ENCODE peak calls at places on chromosomes 3 and 15, in four cellular contexts. U is cardiac fibroblast, G is trophoblast cell, Q is A549. F is an unnamed sample.

GRCh38 chr3:11606865-11607440 is 36.8 kb downstream of the VGLL4 start:
- DNase-seq in U (no peak), G (no peak), Q (no peak), F (no peak)

GRCh38 chr15:42728562-42728961 is 8.4 kb downstream of the CDAN1 start:
- DNase-seq in U (no peak), G (no peak), Q (no peak), F (no peak)

GRCh38 chr3:37310666-37311050 is 136.3 kb upstream of the LRRFIP2 start:
- DNase-seq in U (peak; percentile 22), G (no peak), Q (no peak), F (no peak)

GRCh38 chr3:10320320-10320677 is 613 bp downstream of the SEC13 start:
- DNase-seq in U (no peak), G (no peak), Q (no peak), F (no peak)

GRCh38 chr15:101432982-101433381 is 56.5 kb downstream of the PCSK6 start:
- DNase-seq in U (no peak), G (peak; percentile 37), Q (no peak), F (no peak)

GRCh38 chr15:66982250-66982649 is 83.2 kb upstream of the SMAD3 start:
- DNase-seq in U (no peak), G (no peak), Q (no peak), F (no peak)

GRCh38 chr15:62112616-62113593 is 46.1 kb downstream of the C2CD4A start:
- DNase-seq in U (peak; percentile 93), G (no peak), Q (peak; percentile 92), F (no peak)

GRCh38 chr3:52290596-52291507 is 3.2 kb downstream of the GLYCTK start:
- DNase-seq in U (no peak), G (no peak), Q (no peak), F (no peak)

GRCh38 chr3:106086636-106087035 is 217.8 kb upstream of the CBLB start:
- DNase-seq in U (peak; percentile 17), G (no peak), Q (peak; percentile 68), F (no peak)

GRCh38 chr3:156659260-156659659 is 15.1 kb upstream of the TIPARP start:
- DNase-seq in U (no peak), G (peak; percentile 51), Q (no peak), F (no peak)

GRCh38 chr3:171606151-171606751 is 146.0 kb upstream of the TNIK start:
- DNase-seq in U (no peak), G (peak; percentile 26), Q (no peak), F (no peak)

GRCh38 chr15:90594297-90594696 is 64.6 kb downstream of the CRTC3 start:
- DNase-seq in U (no peak), G (no peak), Q (peak; percentile 72), F (no peak)

GRCh38 chr15:90001062-90001682 is at the start of gene ZNF710:
- DNase-seq in U (peak; percentile 71), G (no peak), Q (peak; percentile 58), F (no peak)

GRCh38 chr15:78425643-78426042 is 12.4 kb upstream of the IREB2 start:
- DNase-seq in U (no peak), G (no peak), Q (no peak), F (no peak)

GRCh38 chr3:41352526-41352925 is 153.2 kb downstream of the CTNNB1 start:
- DNase-seq in U (no peak), G (no peak), Q (no peak), F (no peak)

GRCh38 chr3:27726240-27726639 is 4.1 kb upstream of the EOMES start:
- DNase-seq in U (peak; percentile 7), G (no peak), Q (no peak), F (no peak)

GRCh38 chr3:133962879-133963278 is 66.8 kb downstream of the SLCO2A1 start:
- DNase-seq in U (peak; percentile 40), G (peak; percentile 76), Q (no peak), F (no peak)

GRCh38 chr3:139935071-139935865 is at the start of gene CLSTN2:
- DNase-seq in U (peak; percentile 25), G (peak; percentile 44), Q (peak; percentile 31), F (no peak)